ENCODE peak calls at places on chromosomes 7 and 10, in five cellular contexts. J is iris pigment epithelial cell, F is chondrocyte, P is heart right ventricle, Z is RKO. R is an unnamed sample.

GRCh38 chr7:122306320-122307227 is 2.0 kb upstream of the FEZF1 start:
- DNase-seq in J (no peak), F (peak), P (no peak), Z (no peak), R (no peak)

GRCh38 chr7:69893915-69894314 is 295.6 kb downstream of the AUTS2 start:
- DNase-seq in J (no peak), F (no peak), P (no peak), Z (peak), R (no peak)

GRCh38 chr10:127947206-127947605 is 40.3 kb downstream of the PTPRE start:
- DNase-seq in J (peak), F (no peak), P (no peak), Z (no peak), R (no peak)

GRCh38 chr10:113183543-113183942 is 233.5 kb downstream of the TCF7L2 start:
- DNase-seq in J (no peak), F (no peak), P (no peak), Z (no peak), R (no peak)

GRCh38 chr7:44720301-44720700 is 28.3 kb upstream of the ZMIZ2 start:
- DNase-seq in J (no peak), F (no peak), P (no peak), Z (no peak), R (no peak)

GRCh38 chr7:13986208-13986607 is 3.3 kb downstream of the ETV1 start:
- DNase-seq in J (no peak), F (no peak), P (no peak), Z (no peak), R (no peak)

GRCh38 chr7:88302486-88302885 is 4.2 kb downstream of the STEAP4 start:
- DNase-seq in J (no peak), F (no peak), P (no peak), Z (no peak), R (no peak)

GRCh38 chr7:2870471-2870941 is 26.4 kb upstream of the GNA12 start:
- DNase-seq in J (peak), F (no peak), P (peak), Z (no peak), R (peak)

GRCh38 chr7:7793921-7794320 is 75.5 kb upstream of the RPA3 start:
- DNase-seq in J (no peak), F (no peak), P (no peak), Z (no peak), R (no peak)

GRCh38 chr10:119821172-119821571 is 51.5 kb downstream of the MCMBP start:
- DNase-seq in J (no peak), F (no peak), P (no peak), Z (no peak), R (no peak)

GRCh38 chr10:94630017-94630688 is 53.4 kb upstream of the CYP2C18 start:
- DNase-seq in J (peak), F (no peak), P (no peak), Z (peak), R (peak)

GRCh38 chr7:121960678-121961461 is 87.9 kb downstream of the PTPRZ1 start:
- DNase-seq in J (peak), F (no peak), P (no peak), Z (peak), R (peak)

GRCh38 chr7:142584765-142585164 is 164.5 kb upstream of the PRSS1 start:
- DNase-seq in J (peak), F (no peak), P (no peak), Z (no peak), R (peak)

GRCh38 chr7:132321387-132321786 is 254.9 kb downstream of the PLXNA4 start:
- DNase-seq in J (peak), F (no peak), P (no peak), Z (no peak), R (no peak)

GRCh38 chr7:55576753-55577152 is 4.5 kb upstream of the VOPP1 start:
- DNase-seq in J (no peak), F (no peak), P (no peak), Z (no peak), R (no peak)

GRCh38 chr7:111018447-111018846 is 72.5 kb upstream of the LRRN3 start:
- DNase-seq in J (no peak), F (no peak), P (no peak), Z (no peak), R (no peak)

GRCh38 chr7:46230298-46231295 is 309.5 kb upstream of the IGFBP3 start:
- DNase-seq in J (peak), F (no peak), P (no peak), Z (no peak), R (no peak)

GRCh38 chr10:35409094-35409582 is 72.8 kb downstream of the CCNY start:
- DNase-seq in J (peak), F (no peak), P (no peak), Z (peak), R (peak)

GRCh38 chr7:134802762-134803161 is 23.3 kb downstream of the CALD1 start:
- DNase-seq in J (no peak), F (no peak), P (no peak), Z (no peak), R (no peak)

GRCh38 chr10:70494536-70494935 is 16.0 kb downstream of the PALD1 start:
- DNase-seq in J (no peak), F (no peak), P (no peak), Z (no peak), R (no peak)

GRCh38 chr10:36489181-36489927 is 636.0 kb upstream of the ANKRD30A start:
- DNase-seq in J (peak), F (no peak), P (peak), Z (no peak), R (peak)

GRCh38 chr7:50069613-50070012 is 23.4 kb downstream of the ZPBP start:
- DNase-seq in J (no peak), F (no peak), P (no peak), Z (no peak), R (no peak)

GRCh38 chr10:33800986-33801385 is 466.5 kb upstream of the NRP1 start:
- DNase-seq in J (peak), F (no peak), P (no peak), Z (no peak), R (no peak)

GRCh38 chr7:81769891-81770818 is at the start of gene HGF:
- DNase-seq in J (peak), F (peak), P (peak), Z (peak), R (peak)

GRCh38 chr7:147861945-147862344 is 728.6 kb upstream of the C7orf33 start:
- DNase-seq in J (no peak), F (no peak), P (no peak), Z (no peak), R (no peak)

GRCh38 chr7:108137993-108138392 is 7.8 kb upstream of the LAMB4 start:
- DNase-seq in J (no peak), F (no peak), P (no peak), Z (no peak), R (no peak)

GRCh38 chr10:61438141-61438984 is 14.8 kb downstream of the TMEM26 start:
- DNase-seq in J (peak), F (no peak), P (peak), Z (no peak), R (peak)

GRCh38 chr10:116753759-116754158 is 11.4 kb upstream of the HSPA12A start:
- DNase-seq in J (no peak), F (no peak), P (no peak), Z (no peak), R (peak)

GRCh38 chr7:131555565-131556054 is 818 bp downstream of the PODXL start:
- DNase-seq in J (no peak), F (no peak), P (no peak), Z (peak), R (no peak)

GRCh38 chr7:41796331-41796730 is 93.4 kb upstream of the INHBA start:
- DNase-seq in J (no peak), F (no peak), P (no peak), Z (no peak), R (peak)

GRCh38 chr10:31146496-31147219 is 115.0 kb upstream of the ZNF438 start:
- DNase-seq in J (peak), F (no peak), P (peak), Z (peak), R (peak)

GRCh38 chr7:74280985-74281384 is 8.2 kb upstream of the CLIP2 start:
- DNase-seq in J (no peak), F (no peak), P (no peak), Z (no peak), R (peak)

GRCh38 chr7:81232084-81232799 is 313.4 kb upstream of the SEMA3C start:
- DNase-seq in J (no peak), F (peak), P (no peak), Z (no peak), R (no peak)

GRCh38 chr10:125227546-125227945 is 67.2 kb upstream of the CTBP2 start:
- DNase-seq in J (no peak), F (no peak), P (no peak), Z (no peak), R (no peak)

GRCh38 chr7:28626629-28627262 is 214.4 kb downstream of the CREB5 start:
- DNase-seq in J (peak), F (no peak), P (no peak), Z (peak), R (peak)

GRCh38 chr10:29532256-29532878 is 102.4 kb downstream of the SVIL start:
- DNase-seq in J (no peak), F (no peak), P (no peak), Z (no peak), R (no peak)

GRCh38 chr10:73853196-73853595 is 21.2 kb downstream of the CAMK2G start:
- DNase-seq in J (no peak), F (peak), P (no peak), Z (no peak), R (no peak)

GRCh38 chr7:117164578-117164977 is 158.3 kb downstream of the WNT2 start:
- DNase-seq in J (peak), F (no peak), P (no peak), Z (no peak), R (peak)

GRCh38 chr7:7972927-7973594 is 4.5 kb downstream of the GLCCI1 start:
- DNase-seq in J (no peak), F (no peak), P (no peak), Z (no peak), R (no peak)

GRCh38 chr10:114487815-114488536 is 83.7 kb upstream of the AFAP1L2 start:
- DNase-seq in J (peak), F (no peak), P (no peak), Z (no peak), R (peak)